ENCODE peak calls at places on chromosomes 12 and 14, in eight cellular contexts. J, C, T, Q, P, E, B and K are unnamed samples.

GRCh38 chr12:94704452-94704871 is 54.1 kb upstream of the TMCC3 start:
- DNase-seq in J (no peak), C (no peak), T (no peak), Q (no peak), P (no peak), E (no peak), B (no peak), K (no peak)

GRCh38 chr12:108778053-108778452 is 46.7 kb upstream of the CORO1C start:
- DNase-seq in J (no peak), C (no peak), T (no peak), Q (no peak), P (no peak), E (no peak), B (no peak), K (no peak)

GRCh38 chr12:51496907-51497306 is 72.3 kb downstream of the SLC4A8 start:
- DNase-seq in J (no peak), C (no peak), T (no peak), Q (no peak), P (no peak), E (no peak), B (no peak), K (no peak)

GRCh38 chr12:131132118-131132892 is 178.6 kb downstream of the ADGRD1 start:
- DNase-seq in J (peak; percentile 91), C (peak; percentile 51), T (peak; percentile 18), Q (peak; percentile 86), P (peak; percentile 68), E (peak; percentile 20), B (peak; percentile 76), K (peak; percentile 75)

GRCh38 chr12:80299976-80300375 is 144.1 kb upstream of the PTPRQ start:
- DNase-seq in J (no peak), C (no peak), T (no peak), Q (no peak), P (no peak), E (no peak), B (no peak), K (no peak)

GRCh38 chr12:40522837-40523236 is 169.4 kb upstream of the CNTN1 start:
- DNase-seq in J (no peak), C (no peak), T (no peak), Q (peak; percentile 31), P (no peak), E (no peak), B (no peak), K (no peak)

GRCh38 chr12:72269491-72269890 is 2.7 kb upstream of the TRHDE start:
- DNase-seq in J (no peak), C (no peak), T (no peak), Q (no peak), P (no peak), E (no peak), B (no peak), K (no peak)

GRCh38 chr12:52121848-52122838 is 42.6 kb downstream of the SMIM41 start:
- DNase-seq in J (peak; percentile 80), C (peak; percentile 50), T (peak; percentile 78), Q (peak; percentile 84), P (peak; percentile 49), E (no peak), B (peak; percentile 75), K (peak; percentile 72)

GRCh38 chr14:74474376-74474775 is 18.7 kb downstream of the NPC2 start:
- DNase-seq in J (no peak), C (no peak), T (no peak), Q (no peak), P (no peak), E (no peak), B (no peak), K (no peak)

GRCh38 chr12:93790472-93791152 is 113.4 kb downstream of the CRADD start:
- DNase-seq in J (no peak), C (no peak), T (no peak), Q (no peak), P (no peak), E (no peak), B (no peak), K (no peak)

GRCh38 chr12:93020225-93020997 is 91.3 kb upstream of the EEA1 start:
- DNase-seq in J (peak; percentile 35), C (no peak), T (no peak), Q (no peak), P (no peak), E (no peak), B (no peak), K (no peak)

GRCh38 chr12:42039146-42039545 is 105.5 kb downstream of the GXYLT1 start:
- DNase-seq in J (no peak), C (no peak), T (no peak), Q (no peak), P (no peak), E (no peak), B (no peak), K (no peak)